ENCODE peak calls at places on chromosomes 6 and 20, in nine cellular contexts. U, X, W, A, O, J, N, F and R are unnamed samples.

GRCh38 chr6:25418463-25419052 is 139.4 kb downstream of the CARMIL1 start:
- DNase-seq in U (no peak), X (no peak), W (no peak), A (no peak), O (no peak), J (no peak), N (no peak), F (no peak), R (no peak)

GRCh38 chr6:20302702-20303251 is 90.5 kb upstream of the MBOAT1 start:
- DNase-seq in U (peak; percentile 57), X (no peak), W (no peak), A (no peak), O (no peak), J (no peak), N (no peak), F (no peak), R (no peak)

GRCh38 chr6:121436966-121437756 is 1.7 kb downstream of the GJA1 start:
- DNase-seq in U (peak; percentile 40), X (no peak), W (peak; percentile 38), A (no peak), O (no peak), J (peak; percentile 68), N (peak; percentile 58), F (no peak), R (peak; percentile 14)

GRCh38 chr6:21726676-21727075 is 133.1 kb downstream of the SOX4 start:
- DNase-seq in U (no peak), X (no peak), W (no peak), A (no peak), O (no peak), J (no peak), N (no peak), F (no peak), R (no peak)

GRCh38 chr6:33661118-33661838 is 40.2 kb downstream of the ITPR3 start:
- DNase-seq in U (no peak), X (no peak), W (no peak), A (no peak), O (no peak), J (no peak), N (no peak), F (no peak), R (no peak)

GRCh38 chr6:88910922-88911778 is 52.3 kb downstream of the RNGTT start:
- DNase-seq in U (no peak), X (no peak), W (no peak), A (no peak), O (no peak), J (no peak), N (no peak), F (no peak), R (no peak)

GRCh38 chr6:28449056-28449455 is 5.8 kb upstream of the ZSCAN23 start:
- DNase-seq in U (no peak), X (no peak), W (no peak), A (no peak), O (no peak), J (no peak), N (no peak), F (no peak), R (no peak)

GRCh38 chr6:108684809-108685329 is 124.2 kb downstream of the FOXO3 start:
- DNase-seq in U (peak; percentile 51), X (no peak), W (no peak), A (no peak), O (no peak), J (peak; percentile 55), N (no peak), F (no peak), R (peak; percentile 46)

GRCh38 chr20:20955837-20956236 is 150.3 kb downstream of the LINC00237 start:
- DNase-seq in U (no peak), X (no peak), W (no peak), A (no peak), O (no peak), J (no peak), N (no peak), F (no peak), R (no peak)

GRCh38 chr20:17617868-17618672 is 48.2 kb downstream of the DSTN start:
- DNase-seq in U (no peak), X (no peak), W (peak; percentile 62), A (no peak), O (peak; percentile 83), J (peak; percentile 66), N (peak; percentile 12), F (no peak), R (peak; percentile 6)

GRCh38 chr6:23365732-23366131 is 760.3 kb upstream of the NRSN1 start:
- DNase-seq in U (no peak), X (no peak), W (no peak), A (no peak), O (no peak), J (no peak), N (no peak), F (no peak), R (no peak)

DNA sequence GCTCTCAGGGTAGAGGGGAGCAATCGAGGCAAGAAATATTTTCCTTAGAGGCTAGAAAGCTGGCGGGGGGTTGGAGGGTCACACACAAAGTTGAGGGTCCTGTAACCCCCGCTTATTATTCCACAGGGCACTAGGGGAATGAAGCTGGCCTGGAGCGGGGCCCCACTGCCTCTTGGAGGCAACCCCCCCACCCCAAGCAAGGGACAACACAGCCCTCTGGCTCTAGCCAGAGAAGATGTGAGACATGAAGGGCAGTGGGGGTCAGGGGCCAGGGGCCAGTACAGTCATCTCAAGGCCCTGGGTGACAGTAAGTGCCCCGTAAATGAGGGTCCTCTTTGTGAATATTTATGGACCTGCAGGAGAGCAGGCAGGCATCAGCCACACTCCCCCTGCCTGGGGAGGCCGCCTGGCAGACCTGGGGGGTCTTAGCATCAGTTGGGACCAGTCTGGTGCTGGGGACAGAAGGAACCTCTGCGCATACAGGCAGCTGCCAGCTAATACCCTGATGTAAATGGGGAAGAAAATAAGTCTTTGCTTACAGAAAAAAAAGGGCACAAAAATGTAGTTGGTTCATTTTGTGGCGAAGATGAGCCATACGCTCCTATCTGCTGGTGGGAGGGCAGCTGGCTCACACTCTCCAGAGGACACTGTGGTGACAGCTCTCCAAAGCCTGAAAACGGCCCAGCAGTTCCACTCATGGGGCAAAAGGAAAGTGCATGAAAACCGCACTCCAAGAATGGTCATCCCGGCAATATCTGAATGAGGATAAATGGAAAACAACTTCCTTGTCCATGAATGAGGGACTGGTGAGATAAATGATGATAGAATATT is 21.9 kb downstream of the SPATA2 start:
- DNase-seq in U (peak; percentile 14), X (no peak), W (no peak), A (no peak), O (no peak), J (no peak), N (no peak), F (peak; percentile 40), R (no peak)
- H3K27ac ChIP-seq in U (no peak overlapping the region), X (no peak overlapping the region), W (no peak overlapping the region), A (no peak overlapping the region), O (no peak overlapping the region), J (no peak overlapping the region), N (no peak overlapping the region), F (peak overlapping the region; percentile 48), R (no peak overlapping the region)

DNA sequence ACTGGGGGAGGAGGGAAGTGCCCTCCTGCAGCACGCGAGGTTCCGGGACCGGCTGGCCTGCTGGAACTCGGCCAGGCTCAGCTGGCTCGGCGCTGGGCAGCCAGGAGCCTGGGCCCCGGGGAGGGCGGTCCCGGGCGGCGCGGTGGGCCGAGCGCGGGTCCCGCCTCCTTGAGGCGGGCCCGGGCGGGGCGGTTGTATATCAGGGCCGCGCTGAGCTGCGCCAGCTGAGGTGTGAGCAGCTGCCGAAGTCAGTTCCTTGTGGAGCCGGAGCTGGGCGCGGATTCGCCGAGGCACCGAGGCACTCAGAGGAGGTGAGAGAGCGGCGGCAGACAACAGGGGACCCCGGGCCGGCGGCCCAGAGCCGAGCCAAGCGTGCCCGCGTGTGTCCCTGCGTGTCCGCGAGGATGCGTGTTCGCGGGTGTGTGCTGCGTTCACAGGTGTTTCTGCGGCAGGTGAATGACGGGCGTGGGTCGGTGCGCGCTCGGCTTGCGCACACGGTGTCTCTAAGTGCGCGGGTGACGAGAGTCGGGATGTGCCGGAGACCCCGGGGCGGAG is at the start of gene CDKN1A:
- DNase-seq in U (peak; percentile 93), X (no peak), W (peak; percentile 96), A (no peak), O (peak; percentile 98), J (peak; percentile 90), N (peak; percentile 93), F (peak; percentile 94), R (peak; percentile 96)
- TF ChIP-seq POLR2A in U (peak; percentile 99), X (peak; percentile 99), W (peak; percentile 99), A (peak; percentile 99), O (no peak), J (peak; percentile 99), N (peak; percentile 99), F (peak; percentile 100), R (peak; percentile 99)

DNA sequence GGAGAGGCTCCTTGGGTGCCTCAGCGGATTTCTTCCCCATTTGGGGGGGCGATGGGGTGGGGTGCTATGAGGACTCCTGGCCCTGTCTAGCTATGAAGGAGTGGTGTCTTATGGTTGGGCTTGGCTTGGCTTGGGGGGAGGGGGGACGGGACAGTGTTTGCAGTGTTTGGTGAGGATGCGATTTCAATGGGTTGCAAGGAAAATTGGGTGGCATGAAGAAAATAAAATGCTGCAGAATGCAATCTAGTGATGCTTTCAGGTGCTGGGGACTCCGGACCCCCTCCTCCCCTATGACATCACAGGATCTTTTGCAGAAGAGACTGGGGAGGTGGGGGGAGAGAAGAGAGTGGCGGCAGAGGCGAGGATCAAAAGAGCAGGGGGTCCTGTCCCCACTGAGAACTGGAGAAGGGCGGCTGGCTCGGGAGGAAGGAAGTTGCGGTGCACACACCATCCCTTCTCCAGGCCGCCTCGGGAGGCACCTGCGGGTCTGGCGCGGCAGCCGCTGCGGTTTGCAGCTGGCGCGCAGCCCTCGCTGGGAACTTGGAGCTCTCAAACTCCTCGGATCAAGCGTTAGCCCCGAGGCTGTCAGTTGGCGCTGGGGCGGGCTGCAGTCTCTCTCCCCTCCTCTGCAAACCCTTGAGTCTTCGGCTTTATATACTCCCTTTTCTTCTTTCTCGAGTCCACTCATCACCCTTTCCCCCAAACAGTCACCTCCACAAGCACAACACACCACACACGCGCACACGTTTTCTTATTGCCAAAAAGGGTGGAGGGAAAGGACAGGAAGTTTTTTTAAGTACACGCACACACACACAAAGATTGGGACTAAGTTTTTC is 180.8 kb downstream of the TBXT start:
- DNase-seq in U (peak; percentile 61), X (no peak), W (no peak), A (no peak), O (no peak), J (no peak), N (peak; percentile 49), F (no peak), R (no peak)
- H3K27me3 ChIP-seq in U (no peaks in the 10 kb centered on the region), X (no peaks in the 10 kb centered on the region), W (peaks cover 11% of the 10 kb centered on the region), A (no peaks in the 10 kb centered on the region), O (peaks cover 64% of the 10 kb centered on the region), J (peaks cover 48% of the 10 kb centered on the region), N (no peaks in the 10 kb centered on the region), F (no peaks in the 10 kb centered on the region), R (peaks cover 29% of the 10 kb centered on the region)

GRCh38 chr6:156163311-156163710 is 613.9 kb upstream of the ARID1B start:
- DNase-seq in U (no peak), X (no peak), W (no peak), A (no peak), O (no peak), J (no peak), N (no peak), F (no peak), R (no peak)

GRCh38 chr6:156169361-156169760 is 607.8 kb upstream of the ARID1B start:
- DNase-seq in U (no peak), X (no peak), W (no peak), A (no peak), O (no peak), J (no peak), N (no peak), F (no peak), R (no peak)

GRCh38 chr6:156164701-156165454 is 612.3 kb upstream of the ARID1B start:
- DNase-seq in U (no peak), X (no peak), W (no peak), A (no peak), O (no peak), J (no peak), N (no peak), F (no peak), R (no peak)

GRCh38 chr6:156166093-156166492 is 611.1 kb upstream of the ARID1B start:
- DNase-seq in U (no peak), X (no peak), W (no peak), A (no peak), O (no peak), J (no peak), N (no peak), F (no peak), R (no peak)

GRCh38 chr6:156167289-156168076 is 609.7 kb upstream of the ARID1B start:
- DNase-seq in U (peak; percentile 41), X (no peak), W (no peak), A (no peak), O (no peak), J (peak; percentile 31), N (peak; percentile 17), F (no peak), R (peak; percentile 10)
- H3K27ac ChIP-seq in U (peak overlapping the region; percentile 12), X (peak overlapping the region; percentile 54), W (no peak overlapping the region), A (peak overlapping the region; percentile 63), O (peak overlapping the region; percentile 4), J (peak overlapping the region; percentile 65), N (peak overlapping the region; percentile 46), F (no peak overlapping the region), R (peak overlapping the region; percentile 71)